ENCODE peak calls at places on chromosomes 13 and 19, in eight cellular contexts. F, S, M, H, U, W, I and Z are unnamed samples.
A peak's percentile ranks its signal among the peaks of the same experiment; 100 is the strongest.

GRCh38 chr19:49069026-49069425 is 3.5 kb downstream of the KCNA7 start:
- DNase-seq in F (no peak), S (no peak), M (no peak), H (no peak), U (no peak), W (no peak), I (no peak), Z (no peak)

GRCh38 chr13:89695343-89696257 is 1651.9 kb upstream of the MIR17HG start:
- DNase-seq in F (peak; percentile 39), S (peak; percentile 47), M (no peak), H (no peak), U (peak; percentile 62), W (peak; percentile 57), I (peak; percentile 61), Z (no peak)

GRCh38 chr13:98977568-98978270 is at the start of gene DOCK9:
- DNase-seq in F (peak; percentile 60), S (no peak), M (no peak), H (peak; percentile 44), U (peak; percentile 52), W (no peak), I (peak; percentile 79), Z (no peak)

GRCh38 chr19:8387688-8388611 is 2.2 kb upstream of the RAB11B start:
- DNase-seq in F (no peak), S (no peak), M (no peak), H (no peak), U (no peak), W (no peak), I (no peak), Z (no peak)

GRCh38 chr19:35994868-35995654 is at the start of gene SDHAF1:
- DNase-seq in F (peak; percentile 98), S (peak; percentile 97), M (peak; percentile 98), H (peak; percentile 92), U (peak; percentile 97), W (peak; percentile 85), I (peak; percentile 98), Z (peak; percentile 99)

GRCh38 chr19:31351212-31352193 is 2.3 kb upstream of the TSHZ3 start:
- DNase-seq in F (no peak), S (peak; percentile 23), M (no peak), H (no peak), U (peak; percentile 27), W (no peak), I (peak; percentile 47), Z (no peak)

GRCh38 chr19:44850641-44851109 is 4.6 kb downstream of the NECTIN2 start:
- DNase-seq in F (peak; percentile 62), S (no peak), M (no peak), H (no peak), U (no peak), W (no peak), I (peak; percentile 47), Z (peak; percentile 35)

GRCh38 chr13:64553411-64554129 is 2676.6 kb downstream of the PCDH9 start:
- DNase-seq in F (no peak), S (no peak), M (no peak), H (no peak), U (no peak), W (no peak), I (no peak), Z (no peak)

GRCh38 chr19:40279761-40280607 is 5.2 kb downstream of the AKT2 start:
- DNase-seq in F (no peak), S (peak; percentile 23), M (no peak), H (no peak), U (no peak), W (no peak), I (no peak), Z (no peak)

GRCh38 chr19:4448147-4448985 is 9.2 kb downstream of the UBXN6 start:
- DNase-seq in F (no peak), S (no peak), M (no peak), H (no peak), U (no peak), W (peak; percentile 70), I (no peak), Z (peak; percentile 80)

GRCh38 chr13:52746141-52746540 is 6.5 kb upstream of the CNMD start:
- DNase-seq in F (no peak), S (no peak), M (no peak), H (no peak), U (no peak), W (no peak), I (no peak), Z (no peak)

GRCh38 chr19:12064266-12065099 is at the start of gene ZNF844:
- DNase-seq in F (peak; percentile 99), S (no peak), M (peak; percentile 99), H (peak; percentile 98), U (peak; percentile 99), W (peak; percentile 83), I (peak; percentile 99), Z (peak; percentile 96)

GRCh38 chr19:2888739-2889224 is 11.9 kb upstream of the ZNF57 start:
- DNase-seq in F (no peak), S (no peak), M (peak; percentile 66), H (no peak), U (peak; percentile 30), W (peak; percentile 27), I (peak; percentile 82), Z (no peak)

GRCh38 chr19:45645631-45646344 is 6.6 kb upstream of the EML2 start:
- DNase-seq in F (peak; percentile 88), S (peak; percentile 60), M (peak; percentile 77), H (no peak), U (peak; percentile 71), W (peak; percentile 36), I (peak; percentile 82), Z (peak; percentile 69)

GRCh38 chr19:5031231-5032100 is 62.6 kb downstream of the KDM4B start:
- DNase-seq in F (peak; percentile 86), S (peak; percentile 84), M (peak; percentile 87), H (peak; percentile 79), U (peak; percentile 88), W (peak; percentile 41), I (peak; percentile 89), Z (peak; percentile 86)

GRCh38 chr13:98476106-98476505 is 100.8 kb downstream of the STK24 start:
- DNase-seq in F (no peak), S (no peak), M (no peak), H (no peak), U (no peak), W (no peak), I (no peak), Z (no peak)

GRCh38 chr19:19406878-19407639 is 1.6 kb downstream of the GATAD2A start:
- DNase-seq in F (peak; percentile 59), S (peak; percentile 67), M (no peak), H (no peak), U (peak; percentile 72), W (no peak), I (peak; percentile 68), Z (no peak)

GRCh38 chr19:1206733-1207301 is 1.2 kb downstream of the STK11 start:
- DNase-seq in F (no peak), S (peak; percentile 66), M (no peak), H (no peak), U (no peak), W (no peak), I (peak; percentile 62), Z (peak; percentile 42)

GRCh38 chr13:31192306-31192705 is 7.5 kb upstream of the B3GLCT start:
- DNase-seq in F (no peak), S (no peak), M (no peak), H (no peak), U (no peak), W (no peak), I (no peak), Z (no peak)

GRCh38 chr19:4338441-4339350 is at the start of gene STAP2:
- DNase-seq in F (peak; percentile 77), S (no peak), M (no peak), H (no peak), U (peak; percentile 88), W (no peak), I (peak; percentile 51), Z (peak; percentile 78)

GRCh38 chr13:91719033-91719432 is 320.6 kb downstream of the GPC5 start:
- DNase-seq in F (no peak), S (no peak), M (no peak), H (no peak), U (no peak), W (no peak), I (no peak), Z (peak; percentile 61)

GRCh38 chr13:46053162-46054012 is 841 bp upstream of the ZC3H13 start:
- DNase-seq in F (no peak), S (no peak), M (no peak), H (no peak), U (no peak), W (no peak), I (no peak), Z (no peak)

GRCh38 chr19:7665076-7665475 is 3.8 kb upstream of the RETN start:
- DNase-seq in F (no peak), S (no peak), M (no peak), H (no peak), U (no peak), W (no peak), I (no peak), Z (no peak)

GRCh38 chr19:4023600-4024398 is 16.3 kb downstream of the PIAS4 start:
- DNase-seq in F (no peak), S (no peak), M (peak; percentile 57), H (no peak), U (no peak), W (no peak), I (no peak), Z (peak; percentile 51)

GRCh38 chr19:28103916-28104315 is 1109.0 kb downstream of the UQCRFS1 start:
- DNase-seq in F (no peak), S (no peak), M (no peak), H (no peak), U (no peak), W (no peak), I (no peak), Z (no peak)

GRCh38 chr19:53357821-53358581 is 7.5 kb upstream of the ZNF525 start:
- DNase-seq in F (no peak), S (no peak), M (no peak), H (no peak), U (no peak), W (no peak), I (peak; percentile 72), Z (no peak)

GRCh38 chr13:78743972-78744371 is 85.0 kb upstream of the OBI1 start:
- DNase-seq in F (no peak), S (no peak), M (no peak), H (no peak), U (no peak), W (no peak), I (no peak), Z (no peak)

GRCh38 chr13:45872574-45872973 is 21.0 kb upstream of the SIAH3 start:
- DNase-seq in F (no peak), S (no peak), M (no peak), H (no peak), U (no peak), W (no peak), I (no peak), Z (no peak)

GRCh38 chr19:3986260-3987041 is 1.2 kb upstream of the EEF2 start:
- DNase-seq in F (peak; percentile 57), S (peak; percentile 80), M (no peak), H (no peak), U (peak; percentile 64), W (peak; percentile 56), I (peak; percentile 69), Z (no peak)

GRCh38 chr13:30376426-30377311 is 45.6 kb upstream of the UBE2L5 start:
- DNase-seq in F (peak; percentile 45), S (peak; percentile 92), M (peak; percentile 32), H (no peak), U (peak; percentile 72), W (no peak), I (no peak), Z (no peak)

GRCh38 chr19:43768273-43769050 is 12.3 kb downstream of the KCNN4 start:
- DNase-seq in F (peak; percentile 48), S (peak; percentile 91), M (no peak), H (no peak), U (peak; percentile 68), W (no peak), I (no peak), Z (no peak)

GRCh38 chr19:49362048-49362925 is at the start of gene TEAD2:
- DNase-seq in F (peak; percentile 73), S (no peak), M (peak; percentile 90), H (peak; percentile 68), U (peak; percentile 74), W (no peak), I (peak; percentile 68), Z (peak; percentile 77)

GRCh38 chr13:87274209-87274819 is 396.9 kb upstream of the SLITRK5 start:
- DNase-seq in F (no peak), S (peak; percentile 42), M (no peak), H (no peak), U (peak; percentile 71), W (peak; percentile 73), I (peak; percentile 71), Z (peak; percentile 48)

GRCh38 chr13:51614350-51614786 is 30.1 kb downstream of the WDFY2 start:
- DNase-seq in F (no peak), S (peak; percentile 85), M (no peak), H (no peak), U (peak; percentile 27), W (peak; percentile 46), I (no peak), Z (no peak)